ENCODE peak calls at places on chromosome 2, in four cellular contexts. K is heart left ventricle, U is A549, E is left ventricle myocardium inferior. W is an unnamed sample. For H3K4me1, the result is how much of the 10 kb centered on the place peaks cover.

GRCh38 chr2:67867735-67868134 is 195.1 kb downstream of the C1D start:
- DNase-seq in E (no peak), K (no peak), U (no peak), W (no peak)

GRCh38 chr2:40412456-40412855 is 39.4 kb downstream of the SLC8A1 start:
- DNase-seq in U (no peak), K (no peak), E (no peak), W (no peak)

GRCh38 chr2:39448169-39448502 is 11.1 kb upstream of the MAP4K3 start:
- DNase-seq in E (no peak), K (no peak), U (no peak), W (no peak)

GRCh38 chr2:170396799-170397459 is 219.0 kb downstream of the MYO3B start:
- DNase-seq in K (no peak), U (no peak), E (no peak), W (no peak)

GRCh38 chr2:180647206-180647605 is 333.2 kb upstream of the UBE2E3 start:
- DNase-seq in U (no peak), E (no peak), K (no peak), W (no peak)

GRCh38 chr2:174753038-174753633 is 11.1 kb downstream of the CHRNA1 start:
- DNase-seq in E (no peak), K (no peak), U (no peak), W (no peak)

GRCh38 chr2:169320561-169320960 is 41.8 kb downstream of the LRP2 start:
- DNase-seq in K (no peak), U (no peak), E (no peak), W (no peak)

GRCh38 chr2:67840460-67841068 is 222.2 kb downstream of the C1D start:
- DNase-seq in E (peak), U (peak), K (peak), W (peak)

GRCh38 chr2:127083819-127084503 is 23.0 kb downstream of the BIN1 start:
- DNase-seq in K (peak), E (peak), U (no peak), W (peak)

GRCh38 chr2:236955675-236956618 is 129.7 kb upstream of the COPS8 start:
- DNase-seq in K (no peak), U (no peak), E (no peak), W (peak)

GRCh38 chr2:227163998-227164744 is at the start of the genes COL4A3 and COL4A4:
- DNase-seq in K (peak), U (peak), E (peak), W (peak)

GRCh38 chr2:185108588-185108987 is 510.3 kb downstream of the ZNF804A start:
- DNase-seq in E (no peak), U (no peak), K (no peak), W (no peak)

GRCh38 chr2:11953258-11953657 is 206.8 kb downstream of the LPIN1 start:
- DNase-seq in K (no peak), E (no peak), U (no peak), W (no peak)

GRCh38 chr2:111202266-111203040 is 81.7 kb downstream of the BCL2L11 start:
- DNase-seq in E (no peak), K (no peak), U (no peak), W (no peak)

GRCh38 chr2:63544017-63544627 is 44.2 kb downstream of the WDPCP start:
- DNase-seq in U (peak), E (no peak), K (no peak), W (no peak)

GRCh38 chr2:71951067-71951436 is 196.6 kb downstream of the CYP26B1 start:
- DNase-seq in U (no peak), K (no peak), E (no peak), W (no peak)
- H3K4me1 ChIP-seq in U (under half), K (under half), E (under half), W (half or more)

GRCh38 chr2:14790041-14790640 is 157.6 kb downstream of the LRATD1 start:
- DNase-seq in K (no peak), U (no peak), E (no peak), W (no peak)
- H3K27ac ChIP-seq in K (no peak), U (no peak), E (no peak), W (no peak)

DNA sequence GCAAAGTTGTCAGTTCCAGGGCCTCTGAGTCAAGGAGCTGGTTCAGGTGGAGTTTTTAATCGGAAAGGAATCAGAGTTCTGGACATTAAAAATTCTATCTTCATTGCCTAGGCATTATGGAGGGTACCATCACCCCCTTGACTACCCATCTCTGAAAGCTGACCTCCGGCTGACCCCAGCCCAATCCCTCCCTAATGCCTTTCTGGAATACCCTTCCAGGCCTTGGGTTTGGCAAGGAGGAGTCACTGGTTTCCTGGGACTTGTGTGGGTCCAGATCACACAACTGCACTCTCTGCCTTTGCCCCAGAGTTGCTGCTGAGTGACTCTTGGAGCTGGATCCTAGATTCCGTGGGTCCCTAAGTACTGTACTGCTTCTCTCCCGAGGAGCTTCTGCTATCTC is 1.0 kb upstream of the OSR1 start:
- DNase-seq in U (no peak), K (no peak), E (no peak), W (no peak)
- H3K4me3 ChIP-seq in U (no peak), K (no peak), E (no peak), W (no peak)

GRCh38 chr2:101974663-101975062 is 17.1 kb upstream of the IL1R2 start:
- DNase-seq in K (no peak), U (no peak), E (no peak), W (no peak)

GRCh38 chr2:101970901-101971300 is 20.9 kb upstream of the IL1R2 start:
- DNase-seq in U (no peak), E (no peak), K (no peak), W (no peak)

GRCh38 chr2:101969723-101970122 is 22.0 kb upstream of the IL1R2 start:
- DNase-seq in K (no peak), E (no peak), U (no peak), W (no peak)

GRCh38 chr2:101972621-101973434 is 18.9 kb upstream of the IL1R2 start:
- DNase-seq in E (no peak), K (no peak), U (no peak), W (no peak)

GRCh38 chr2:101971836-101972235 is 19.9 kb upstream of the IL1R2 start:
- DNase-seq in K (no peak), U (no peak), E (no peak), W (no peak)
- H3K4me1 ChIP-seq in K (under half), U (under half), E (under half), W (under half)

DNA sequence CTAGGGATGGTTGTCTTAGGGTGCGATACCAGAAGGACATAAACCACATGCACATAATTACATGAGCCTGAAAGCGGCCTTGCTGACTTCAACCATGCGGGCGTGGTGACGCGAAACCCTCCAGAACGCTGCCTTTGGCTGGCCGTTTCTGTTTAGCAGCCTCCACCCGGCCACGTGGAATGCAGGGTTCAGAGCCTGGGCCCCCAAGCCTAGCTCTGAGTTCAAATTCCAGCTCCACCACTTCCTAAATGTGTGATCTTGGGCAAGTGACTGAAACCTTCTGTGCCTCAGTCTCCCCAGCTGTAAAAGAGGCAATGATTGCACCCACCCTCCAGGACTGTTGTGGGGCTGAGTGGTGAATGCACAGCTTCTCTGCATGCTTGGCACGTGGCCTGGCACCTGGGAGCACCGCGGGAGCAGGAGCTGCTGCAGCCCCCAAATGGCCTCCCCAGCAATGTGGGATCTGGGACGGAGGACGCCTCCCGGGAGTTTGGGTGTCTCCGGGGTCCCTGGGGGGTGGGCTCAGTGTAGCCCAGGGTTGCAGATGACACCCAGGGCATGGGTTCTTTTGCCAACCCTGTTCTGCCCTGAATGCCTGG is 1.5 kb downstream of the KLHL30 start:
- DNase-seq in E (no peak), K (no peak), U (no peak), W (no peak)
- H3K27ac ChIP-seq in E (peak), K (no peak), U (no peak), W (no peak)

GRCh38 chr2:108348816-108349570 is 28.8 kb upstream of the SULT1C4 start:
- DNase-seq in K (no peak), E (no peak), U (no peak), W (no peak)

GRCh38 chr2:108347786-108348185 is 30.0 kb upstream of the SULT1C4 start:
- DNase-seq in E (no peak), K (no peak), U (no peak), W (no peak)

GRCh38 chr2:108346827-108347226 is 30.9 kb upstream of the SULT1C4 start:
- DNase-seq in E (no peak), U (no peak), K (no peak), W (no peak)

GRCh38 chr2:108349571-108349928 is 28.2 kb upstream of the SULT1C4 start:
- DNase-seq in U (no peak), K (no peak), E (no peak), W (no peak)

GRCh38 chr2:108345941-108346340 is 31.8 kb upstream of the SULT1C4 start:
- DNase-seq in U (no peak), E (no peak), K (no peak), W (no peak)
- H3K4me3 ChIP-seq in U (no peak), E (no peak), K (no peak), W (no peak)

GRCh38 chr2:26635401-26635800 is 5.8 kb downstream of the CIB4 start:
- DNase-seq in K (no peak), E (no peak), U (no peak), W (no peak)
- H3K4me1 ChIP-seq in K (under half), E (under half), U (under half), W (under half)

DNA sequence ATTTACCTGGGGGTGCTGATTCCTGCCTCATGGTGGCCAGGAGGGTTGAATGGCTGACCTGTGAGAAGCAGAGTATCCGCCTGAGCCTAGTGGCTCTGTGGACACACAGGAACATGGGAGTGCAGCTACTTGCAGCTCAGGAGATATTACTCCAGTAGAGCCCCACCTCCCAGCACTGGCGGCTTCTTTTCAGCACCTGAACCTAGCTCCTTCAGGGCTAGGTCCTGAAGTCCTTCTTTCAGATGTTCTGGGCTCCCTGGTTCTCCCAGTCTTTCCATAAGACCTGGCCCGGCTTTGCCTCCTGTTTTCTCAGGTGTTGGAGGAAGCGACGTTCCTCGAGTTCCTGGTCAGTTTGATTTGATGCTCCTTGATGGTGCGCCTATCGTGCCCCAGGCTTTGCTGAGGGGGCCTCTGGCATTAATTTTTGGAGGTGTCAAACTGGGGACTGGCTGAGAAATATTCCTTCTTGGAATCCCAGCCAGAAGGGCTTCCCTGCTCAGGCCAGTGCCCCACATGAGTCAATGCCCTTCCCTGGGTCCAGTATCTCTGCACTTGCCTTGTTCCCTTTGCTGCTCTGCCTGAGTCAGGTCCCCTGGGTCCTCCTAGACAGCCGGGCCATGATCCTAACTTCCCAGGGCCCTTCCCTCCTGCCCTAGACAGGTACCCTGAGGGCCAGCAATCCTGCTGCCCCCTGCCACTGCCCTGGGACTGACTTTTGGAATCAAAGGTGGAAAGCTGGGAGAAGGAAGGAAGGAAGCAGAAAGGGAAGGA is 110.7 kb upstream of the HAAO start:
- DNase-seq in E (no peak), K (no peak), U (no peak), W (no peak)
- H3K27ac ChIP-seq in E (peak), K (peak), U (no peak), W (no peak)

GRCh38 chr2:239298126-239298804 is 102.6 kb downstream of the HDAC4 start:
- DNase-seq in U (no peak), K (peak), E (peak), W (peak)
- H3K4me3 ChIP-seq in U (no peak), K (no peak), E (no peak), W (no peak)

GRCh38 chr2:19045151-19045550 is 313.3 kb downstream of the OSR1 start:
- DNase-seq in K (no peak), E (no peak), U (no peak), W (no peak)

GRCh38 chr2:19050354-19050753 is 308.1 kb downstream of the OSR1 start:
- DNase-seq in K (no peak), E (no peak), U (no peak), W (no peak)

GRCh38 chr2:19046986-19047780 is 311.2 kb downstream of the OSR1 start:
- DNase-seq in K (peak), U (no peak), E (no peak), W (no peak)

GRCh38 chr2:19051238-19051831 is 307.1 kb downstream of the OSR1 start:
- DNase-seq in U (no peak), E (no peak), K (no peak), W (no peak)

GRCh38 chr2:19048593-19049264 is 309.7 kb downstream of the OSR1 start:
- DNase-seq in E (peak), K (peak), U (peak), W (peak)
- H3K4me1 ChIP-seq in E (half or more), K (under half), U (under half), W (under half)

W was measured in right lobe of liver.